ENCODE peak calls at places on chromosome 12, in seven cellular contexts. Y is astrocyte of the spinal cord, P is epithelial cell of esophagus, B is AG10803, T is heart left ventricle, C is AG04450, F is right lobe of liver. R is an unnamed sample.

GRCh38 chr12:113268621-113269020 is 47.4 kb downstream of the TPCN1 start:
- DNase-seq in P (no peak), Y (no peak), T (peak), F (no peak), C (no peak), B (no peak), R (no peak)

GRCh38 chr12:40149673-40150260 is 43.9 kb upstream of the SLC2A13 start:
- DNase-seq in C (no peak), T (no peak), Y (no peak), F (no peak), B (no peak), P (peak), R (no peak)

GRCh38 chr12:58453306-58453705 is 467.0 kb downstream of the LRIG3 start:
- DNase-seq in T (no peak), Y (no peak), F (no peak), P (no peak), B (no peak), C (no peak), R (no peak)

GRCh38 chr12:89983622-89984021 is 275.0 kb upstream of the ATP2B1 start:
- DNase-seq in Y (no peak), T (no peak), F (no peak), B (no peak), P (no peak), C (no peak), R (no peak)

GRCh38 chr12:7781274-7781673 is 7.9 kb upstream of the NANOG start:
- DNase-seq in P (no peak), T (no peak), B (no peak), Y (no peak), F (no peak), C (no peak), R (no peak)

GRCh38 chr12:60421741-60422140 is 825.9 kb downstream of the SLC16A7 start:
- DNase-seq in T (no peak), C (no peak), F (no peak), Y (no peak), P (peak), B (no peak), R (no peak)

GRCh38 chr12:93145086-93145485 is 216.0 kb upstream of the EEA1 start:
- DNase-seq in B (peak), Y (no peak), T (no peak), F (no peak), P (peak), C (no peak), R (no peak)

GRCh38 chr12:27651201-27651600 is 45.0 kb upstream of the REP15 start:
- DNase-seq in F (no peak), B (peak), Y (no peak), C (no peak), P (peak), T (no peak), R (no peak)

GRCh38 chr12:14473707-14474287 is 93.9 kb downstream of the PLBD1 start:
- DNase-seq in C (no peak), P (peak), F (no peak), B (peak), Y (peak), T (no peak), R (peak)

GRCh38 chr12:76143343-76144252 is 59.1 kb upstream of the NAP1L1 start:
- DNase-seq in T (no peak), C (no peak), B (no peak), F (no peak), P (no peak), Y (no peak), R (no peak)

GRCh38 chr12:115132145-115132544 is 448.2 kb upstream of the TBX3 start:
- DNase-seq in T (no peak), Y (no peak), P (peak), F (no peak), B (peak), C (no peak), R (no peak)

GRCh38 chr12:105978276-105978675 is 160.5 kb downstream of the NUAK1 start:
- DNase-seq in C (no peak), B (no peak), F (no peak), P (no peak), T (no peak), Y (no peak), R (no peak)

GRCh38 chr12:54261817-54262402 is 18.0 kb downstream of the CBX5 start:
- DNase-seq in F (no peak), P (no peak), T (no peak), C (no peak), Y (no peak), B (no peak), R (no peak)

GRCh38 chr12:95723693-95724384 is 66.7 kb downstream of the NTN4 start:
- DNase-seq in T (no peak), C (no peak), B (peak), Y (no peak), F (no peak), P (no peak), R (peak)

GRCh38 chr12:14828896-14829295 is 14.4 kb downstream of the ART4 start:
- DNase-seq in F (no peak), T (no peak), Y (peak), B (peak), C (no peak), P (peak), R (peak)

GRCh38 chr12:114444422-114445279 is 38.7 kb upstream of the TBX5 start:
- DNase-seq in Y (peak), C (no peak), P (no peak), B (peak), T (no peak), F (no peak), R (no peak)

GRCh38 chr12:8899835-8900234 is 14.5 kb upstream of the PHC1 start:
- DNase-seq in B (no peak), Y (no peak), T (no peak), F (no peak), C (no peak), P (no peak), R (no peak)

DNA sequence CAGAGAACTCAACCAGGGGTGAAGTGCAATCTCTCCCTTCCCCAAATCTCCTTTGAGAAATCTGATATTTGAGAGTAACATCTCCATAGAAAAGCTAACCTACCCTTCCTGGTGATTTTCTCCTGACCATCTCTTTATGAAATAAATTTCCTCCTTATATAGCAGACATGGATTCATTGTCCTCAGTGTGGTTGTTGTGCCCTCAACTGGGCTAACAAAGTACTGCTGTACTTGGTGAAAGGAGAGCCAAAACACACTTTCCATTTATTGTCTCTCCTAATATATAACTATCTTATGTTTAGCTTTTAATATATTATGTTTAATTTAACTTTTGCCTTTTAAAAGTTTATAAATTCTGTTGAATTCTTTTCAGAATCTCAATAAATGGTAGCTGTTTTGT is 65.1 kb upstream of the SLCO1B1 start:
- DNase-seq in Y (peak), T (no peak), B (no peak), P (peak), F (no peak), C (no peak), R (peak)
- TF ChIP-seq CTCF in Y (peak), T (peak), B (no peak), P (no peak), F (peak), C (no peak), R (peak)

GRCh38 chr12:117234441-117234840 is 44.2 kb upstream of the FBXO21 start:
- DNase-seq in C (no peak), F (no peak), P (no peak), B (no peak), Y (no peak), T (no peak), R (no peak)

GRCh38 chr12:117228239-117228638 is 38.0 kb upstream of the FBXO21 start:
- DNase-seq in P (peak), Y (no peak), T (no peak), F (no peak), B (no peak), C (no peak), R (no peak)

GRCh38 chr12:117227000-117227653 is 36.9 kb upstream of the FBXO21 start:
- DNase-seq in C (no peak), P (no peak), F (no peak), Y (no peak), B (no peak), T (no peak), R (no peak)

GRCh38 chr12:117235261-117235660 is 45.0 kb upstream of the FBXO21 start:
- DNase-seq in F (no peak), C (no peak), T (no peak), P (no peak), B (no peak), Y (no peak), R (no peak)

DNA sequence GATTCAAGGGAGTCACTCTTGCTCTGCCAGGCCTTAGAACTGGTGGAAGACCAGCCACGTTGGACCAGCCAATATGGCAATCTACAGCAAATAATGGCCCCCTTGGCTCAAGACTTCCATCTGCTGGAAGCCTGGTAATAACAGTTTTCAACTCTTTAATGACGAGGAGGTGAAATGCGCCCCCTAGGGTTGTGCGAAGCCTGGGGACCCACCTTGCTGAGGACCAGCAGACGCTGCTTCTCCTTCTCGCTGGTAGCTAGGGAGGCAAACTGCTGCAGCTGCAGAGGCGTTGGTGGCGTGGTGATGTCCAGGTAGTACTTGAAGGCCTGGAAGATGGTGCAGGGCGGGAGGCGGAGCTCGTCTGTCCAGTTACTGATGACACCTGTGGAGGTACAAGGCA is 41.5 kb upstream of the FBXO21 start:
- DNase-seq in C (no peak), T (no peak), B (no peak), P (no peak), F (no peak), Y (no peak), R (no peak)
- TF ChIP-seq CTCF in C (no peak), T (no peak), B (no peak), P (no peak), F (no peak), Y (no peak), R (peak)

DNA sequence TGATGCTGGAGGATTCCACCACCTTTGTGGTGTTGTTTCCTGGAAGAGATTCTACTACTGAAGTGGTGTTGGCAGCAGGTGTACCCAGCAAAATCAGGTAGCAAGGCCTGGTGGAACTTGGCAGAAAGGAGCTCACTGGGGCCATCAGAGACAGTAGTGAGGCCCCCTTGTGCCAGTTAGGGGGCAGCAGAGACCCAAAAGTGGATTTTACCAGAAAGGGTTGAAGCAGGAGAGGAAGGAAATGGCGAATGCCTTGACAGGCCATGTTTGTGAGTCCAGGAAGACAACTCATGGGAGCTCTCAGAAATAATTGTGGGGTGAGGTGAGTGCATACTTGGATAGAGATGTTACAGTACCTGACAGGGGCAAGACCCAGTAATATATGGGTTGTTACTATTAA is 137.7 kb upstream of the FGD4 start:
- DNase-seq in C (no peak), P (no peak), F (no peak), B (no peak), Y (no peak), T (no peak), R (no peak)
- TF ChIP-seq CTCF in C (no peak), P (no peak), F (no peak), B (peak), Y (peak), T (no peak), R (peak)

GRCh38 chr12:88895634-88896033 is 315.4 kb upstream of the KITLG start:
- DNase-seq in T (no peak), P (no peak), B (no peak), F (no peak), Y (no peak), C (peak), R (no peak)
- TF ChIP-seq CTCF in T (no peak), P (no peak), B (no peak), F (no peak), Y (no peak), C (no peak), R (no peak)

DNA sequence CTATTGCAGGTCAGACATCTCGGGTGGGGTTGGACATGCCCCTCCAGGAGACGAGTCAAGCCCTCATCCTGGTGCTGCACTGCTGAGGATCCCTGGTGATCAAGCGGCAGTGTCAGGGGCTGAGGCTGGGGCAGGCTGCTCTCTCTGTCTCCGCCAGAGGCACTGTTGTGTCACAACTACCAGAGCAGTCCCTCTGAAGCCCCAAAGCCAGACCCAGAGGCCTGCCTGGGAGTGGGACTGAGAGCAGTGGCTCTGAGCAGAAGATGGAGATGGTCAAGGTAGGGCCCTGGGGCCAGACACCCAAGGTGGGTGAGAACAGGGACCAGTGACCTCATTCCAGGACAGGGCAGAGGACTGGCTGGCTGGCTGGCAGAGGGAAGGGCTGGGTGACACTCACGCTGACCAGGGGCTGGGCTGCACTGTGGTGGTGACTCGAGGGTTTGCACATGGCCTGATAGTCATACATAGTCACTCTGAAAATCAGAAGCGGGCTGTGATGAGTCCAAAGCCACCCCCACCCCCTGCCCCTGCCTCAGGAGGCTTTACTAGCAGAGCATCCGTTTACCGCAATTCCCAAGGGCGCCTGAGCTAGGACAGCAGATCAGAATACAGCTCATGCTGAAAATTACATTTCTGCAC is 19.6 kb upstream of the LRTM2 start:
- DNase-seq in T (peak), Y (no peak), F (peak), P (no peak), B (no peak), C (no peak), R (peak)
- TF ChIP-seq CTCF in T (no peak), Y (peak), F (no peak), P (peak), B (peak), C (peak), R (peak)

R was measured in A673.